ENCODE peak calls at places on chromosomes 16 and 17, in nine cellular contexts. H is ureter, T is A549, G is endodermal cell, A is NCI-H1105 treated with DMSO at 0.1 percent for 48 hours, J is fibroblast of the aortic adventitia, W is amniotic epithelial cell, Z is upper lobe of right lung, P is mesendoderm. D is an unnamed sample.

GRCh38 chr16:66247516-66248089 is 118.9 kb upstream of the CDH5 start:
- DNase-seq in A (peak; percentile 29), T (no peak), W (peak; percentile 31), G (no peak), J (peak; percentile 66), Z (no peak), H (peak; percentile 54), P (no peak), D (no peak)

GRCh38 chr16:29877266-29877961 is 14.4 kb upstream of the CDIPT start:
- DNase-seq in P (peak; percentile 99), Z (peak; percentile 82), H (no peak), G (peak; percentile 100), A (no peak), J (no peak), W (peak; percentile 73), T (peak; percentile 63), D (peak; percentile 40)

GRCh38 chr16:11603331-11603750 is 16.6 kb upstream of the LITAF start:
- DNase-seq in P (no peak), J (peak; percentile 51), T (no peak), G (peak; percentile 57), A (no peak), H (no peak), Z (peak; percentile 55), W (no peak), D (no peak)

GRCh38 chr16:69443809-69444611 is 19.6 kb downstream of the CYB5B start:
- DNase-seq in W (peak; percentile 61), G (no peak), J (peak; percentile 61), P (no peak), Z (no peak), H (no peak), T (peak; percentile 28), A (no peak), D (no peak)

GRCh38 chr16:22813223-22813945 is 578 bp upstream of the HS3ST2 start:
- DNase-seq in G (peak; percentile 97), H (peak; percentile 52), A (peak; percentile 26), J (peak; percentile 11), W (peak; percentile 1), T (no peak), P (peak; percentile 87), Z (peak; percentile 67), D (no peak)

GRCh38 chr17:62616993-62617893 is 10.2 kb upstream of the MRC2 start:
- DNase-seq in H (no peak), P (peak; percentile 100), G (peak; percentile 100), T (no peak), A (no peak), W (no peak), J (no peak), Z (no peak), D (no peak)

GRCh38 chr17:49580981-49581644 is 5.4 kb downstream of the NXPH3 start:
- DNase-seq in W (no peak), P (no peak), G (peak; percentile 52), H (no peak), Z (no peak), A (no peak), J (no peak), T (no peak), D (no peak)

GRCh38 chr16:558298-559020 is 1.7 kb upstream of the PRR35 start:
- DNase-seq in P (no peak), Z (no peak), A (no peak), G (no peak), T (no peak), W (no peak), J (no peak), H (no peak), D (no peak)

GRCh38 chr17:68320311-68320865 is 29.1 kb downstream of the ARSG start:
- DNase-seq in H (no peak), Z (no peak), A (no peak), T (no peak), P (peak; percentile 51), J (no peak), W (no peak), G (peak; percentile 75), D (no peak)